ENCODE peak calls at places on chromosome 10, in nine cellular contexts. One of them, this sample, is unnamed.

GRCh38 chr10:28503114-28503513 is 29.8 kb upstream of the WAC start:
- DNase-seq in A549: no peak
- DNase-seq in lower leg skin: no peak
- DNase-seq in GM12891: no peak
- DNase-seq in tibial nerve: no peak
- DNase-seq in HCT116: peak; percentile 27
- DNase-seq in uterus: no peak
- DNase-seq in H54: peak; percentile 8
- DNase-seq in stomach: peak; percentile 71
- DNase-seq in this sample: no peak

GRCh38 chr10:78794736-78795455 is 273.9 kb upstream of the ZMIZ1 start:
- DNase-seq in stomach: no peak
- DNase-seq in H54: no peak
- DNase-seq in uterus: no peak
- DNase-seq in A549: no peak
- DNase-seq in lower leg skin: peak; percentile 70
- DNase-seq in tibial nerve: no peak
- DNase-seq in GM12891: no peak
- DNase-seq in HCT116: no peak
- DNase-seq in this sample: peak; percentile 22

GRCh38 chr10:96833220-96834001 is 1.3 kb downstream of the LCOR start:
- DNase-seq in HCT116: no peak
- DNase-seq in GM12891: no peak
- DNase-seq in stomach: peak; percentile 27
- DNase-seq in tibial nerve: no peak
- DNase-seq in H54: peak; percentile 50
- DNase-seq in uterus: peak; percentile 25
- DNase-seq in A549: peak; percentile 36
- DNase-seq in lower leg skin: peak; percentile 87
- DNase-seq in this sample: peak; percentile 70

GRCh38 chr10:130934333-130935035 is 377.0 kb downstream of the TCERG1L start:
- DNase-seq in A549: no peak
- DNase-seq in lower leg skin: no peak
- DNase-seq in GM12891: no peak
- DNase-seq in HCT116: no peak
- DNase-seq in stomach: no peak
- DNase-seq in tibial nerve: no peak
- DNase-seq in H54: no peak
- DNase-seq in uterus: no peak
- DNase-seq in this sample: no peak

GRCh38 chr10:30219977-30220751 is 128.9 kb downstream of the MTPAP start:
- DNase-seq in lower leg skin: no peak
- DNase-seq in uterus: no peak
- DNase-seq in H54: no peak
- DNase-seq in HCT116: no peak
- DNase-seq in A549: no peak
- DNase-seq in GM12891: no peak
- DNase-seq in stomach: no peak
- DNase-seq in tibial nerve: no peak
- DNase-seq in this sample: no peak

GRCh38 chr10:9987197-9987596 is 1030.5 kb upstream of the CELF2 start:
- DNase-seq in H54: no peak
- DNase-seq in stomach: no peak
- DNase-seq in GM12891: no peak
- DNase-seq in A549: no peak
- DNase-seq in uterus: no peak
- DNase-seq in tibial nerve: no peak
- DNase-seq in lower leg skin: no peak
- DNase-seq in HCT116: no peak
- DNase-seq in this sample: no peak

GRCh38 chr10:77234599-77234998 is 403.0 kb downstream of the KCNMA1 start:
- DNase-seq in H54: no peak
- DNase-seq in HCT116: no peak
- DNase-seq in stomach: no peak
- DNase-seq in GM12891: no peak
- DNase-seq in lower leg skin: no peak
- DNase-seq in uterus: no peak
- DNase-seq in A549: no peak
- DNase-seq in tibial nerve: no peak
- DNase-seq in this sample: no peak

GRCh38 chr10:128049226-128050010 is 76.8 kb downstream of the MKI67 start:
- DNase-seq in H54: no peak
- DNase-seq in tibial nerve: no peak
- DNase-seq in A549: no peak
- DNase-seq in GM12891: no peak
- DNase-seq in HCT116: no peak
- DNase-seq in lower leg skin: no peak
- DNase-seq in uterus: no peak
- DNase-seq in stomach: no peak
- DNase-seq in this sample: no peak

GRCh38 chr10:21528452-21529235 is 3.2 kb upstream of the SKIDA1 start:
- DNase-seq in uterus: no peak
- DNase-seq in stomach: no peak
- DNase-seq in GM12891: no peak
- DNase-seq in tibial nerve: no peak
- DNase-seq in lower leg skin: no peak
- DNase-seq in H54: no peak
- DNase-seq in HCT116: no peak
- DNase-seq in A549: no peak
- DNase-seq in this sample: no peak

GRCh38 chr10:62433181-62433692 is 59.1 kb downstream of the ZNF365 start:
- DNase-seq in HCT116: peak; percentile 35
- DNase-seq in A549: peak; percentile 76
- DNase-seq in H54: peak; percentile 40
- DNase-seq in lower leg skin: peak; percentile 89
- DNase-seq in tibial nerve: no peak
- DNase-seq in stomach: no peak
- DNase-seq in GM12891: no peak
- DNase-seq in uterus: peak; percentile 81
- DNase-seq in this sample: peak; percentile 78

GRCh38 chr10:86655596-86655995 is 1.2 kb downstream of the OPN4 start:
- DNase-seq in GM12891: no peak
- DNase-seq in lower leg skin: no peak
- DNase-seq in HCT116: no peak
- DNase-seq in uterus: no peak
- DNase-seq in A549: no peak
- DNase-seq in stomach: no peak
- DNase-seq in tibial nerve: no peak
- DNase-seq in H54: no peak
- DNase-seq in this sample: no peak

GRCh38 chr10:102371295-102371694 is 24.2 kb upstream of the NFKB2 start:
- DNase-seq in lower leg skin: no peak
- DNase-seq in tibial nerve: no peak
- DNase-seq in HCT116: no peak
- DNase-seq in stomach: no peak
- DNase-seq in A549: no peak
- DNase-seq in uterus: no peak
- DNase-seq in H54: no peak
- DNase-seq in GM12891: no peak
- DNase-seq in this sample: no peak

DNA sequence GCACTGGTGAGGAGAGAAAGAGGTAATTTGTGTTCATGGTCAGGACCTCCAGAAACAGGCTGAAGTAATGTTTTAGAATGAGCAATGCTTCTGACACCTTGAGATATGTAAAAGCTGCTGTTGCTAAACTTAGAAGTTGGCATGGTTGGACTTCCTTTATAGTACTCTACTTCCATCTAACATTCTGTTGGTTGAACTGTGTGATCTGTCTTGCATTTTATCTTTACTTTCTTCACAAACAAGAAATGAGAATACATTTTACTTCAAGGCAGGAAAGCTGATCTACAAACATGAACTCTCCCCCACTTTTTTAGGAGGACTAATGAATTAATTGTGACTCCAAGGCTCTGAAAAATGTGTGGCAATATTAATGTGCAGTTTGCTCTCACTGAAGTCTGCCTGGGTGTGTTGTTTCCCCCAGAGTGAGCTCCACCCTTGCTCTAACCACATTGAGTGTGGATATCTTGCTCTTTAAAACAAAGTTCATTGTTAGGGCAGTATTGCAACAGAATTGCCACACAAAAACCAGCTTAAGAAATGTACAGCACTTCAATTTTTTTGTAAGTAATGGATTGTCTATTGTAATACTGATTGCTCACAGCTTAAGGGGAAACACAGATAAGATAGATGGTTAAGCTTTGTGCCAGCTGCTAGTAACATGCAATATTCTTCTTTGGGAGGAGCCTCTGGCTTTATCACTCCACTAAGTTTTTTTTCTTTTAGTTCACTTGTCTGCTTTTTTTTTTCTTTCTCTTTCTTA is 69.0 kb downstream of the ADD3 start:
- DNase-seq in A549: no peak
- DNase-seq in tibial nerve: no peak
- DNase-seq in lower leg skin: no peak
- DNase-seq in HCT116: peak; percentile 3
- DNase-seq in GM12891: no peak
- DNase-seq in uterus: peak; percentile 24
- DNase-seq in H54: no peak
- DNase-seq in stomach: no peak
- DNase-seq in this sample: no peak
- TF ChIP-seq POLR2A in A549: no peak
- TF ChIP-seq POLR2A in tibial nerve: no peak
- TF ChIP-seq POLR2A in lower leg skin: no peak
- TF ChIP-seq POLR2A in HCT116: no peak
- TF ChIP-seq POLR2A in GM12891: no peak
- TF ChIP-seq POLR2A in uterus: peak; percentile 9
- TF ChIP-seq POLR2A in H54: no peak
- TF ChIP-seq POLR2A in stomach: no peak
- TF ChIP-seq POLR2A in this sample: no peak

GRCh38 chr10:104307576-104308438 is 30.5 kb downstream of the ITPRIP start:
- DNase-seq in lower leg skin: no peak
- DNase-seq in stomach: no peak
- DNase-seq in GM12891: no peak
- DNase-seq in tibial nerve: no peak
- DNase-seq in H54: no peak
- DNase-seq in A549: no peak
- DNase-seq in uterus: no peak
- DNase-seq in HCT116: no peak
- DNase-seq in this sample: no peak

GRCh38 chr10:104304346-104304745 is 33.9 kb downstream of the ITPRIP start:
- DNase-seq in A549: no peak
- DNase-seq in lower leg skin: no peak
- DNase-seq in stomach: no peak
- DNase-seq in GM12891: no peak
- DNase-seq in uterus: no peak
- DNase-seq in H54: no peak
- DNase-seq in tibial nerve: no peak
- DNase-seq in HCT116: no peak
- DNase-seq in this sample: no peak

GRCh38 chr10:104308439-104308903 is 29.8 kb downstream of the ITPRIP start:
- DNase-seq in uterus: no peak
- DNase-seq in A549: no peak
- DNase-seq in H54: no peak
- DNase-seq in GM12891: no peak
- DNase-seq in tibial nerve: no peak
- DNase-seq in lower leg skin: no peak
- DNase-seq in stomach: no peak
- DNase-seq in HCT116: no peak
- DNase-seq in this sample: no peak

GRCh38 chr10:104304927-104305326 is 33.3 kb downstream of the ITPRIP start:
- DNase-seq in tibial nerve: no peak
- DNase-seq in A549: no peak
- DNase-seq in GM12891: no peak
- DNase-seq in stomach: no peak
- DNase-seq in lower leg skin: no peak
- DNase-seq in uterus: no peak
- DNase-seq in H54: no peak
- DNase-seq in HCT116: no peak
- DNase-seq in this sample: no peak

GRCh38 chr10:104306897-104307296 is 31.4 kb downstream of the ITPRIP start:
- DNase-seq in HCT116: no peak
- DNase-seq in GM12891: no peak
- DNase-seq in stomach: no peak
- DNase-seq in tibial nerve: no peak
- DNase-seq in H54: no peak
- DNase-seq in lower leg skin: no peak
- DNase-seq in uterus: no peak
- DNase-seq in A549: no peak
- DNase-seq in this sample: no peak
- TF ChIP-seq POLR2A in HCT116: no peak
- TF ChIP-seq POLR2A in GM12891: no peak
- TF ChIP-seq POLR2A in stomach: no peak
- TF ChIP-seq POLR2A in tibial nerve: no peak
- TF ChIP-seq POLR2A in H54: no peak
- TF ChIP-seq POLR2A in lower leg skin: no peak
- TF ChIP-seq POLR2A in uterus: no peak
- TF ChIP-seq POLR2A in A549: no peak
- TF ChIP-seq POLR2A in this sample: no peak

GRCh38 chr10:43436291-43437140 is at the start of gene ZNF487:
- DNase-seq in A549: peak; percentile 82
- DNase-seq in HCT116: peak; percentile 73
- DNase-seq in uterus: peak; percentile 93
- DNase-seq in lower leg skin: peak; percentile 98
- DNase-seq in stomach: peak; percentile 91
- DNase-seq in GM12891: peak; percentile 92
- DNase-seq in H54: peak; percentile 90
- DNase-seq in tibial nerve: peak; percentile 79
- DNase-seq in this sample: peak; percentile 93
- TF ChIP-seq POLR2A in A549: peak; percentile 71
- TF ChIP-seq POLR2A in HCT116: peak; percentile 89
- TF ChIP-seq POLR2A in uterus: peak; percentile 82
- TF ChIP-seq POLR2A in lower leg skin: peak; percentile 75
- TF ChIP-seq POLR2A in stomach: no peak
- TF ChIP-seq POLR2A in GM12891: peak; percentile 68
- TF ChIP-seq POLR2A in H54: peak; percentile 78
- TF ChIP-seq POLR2A in tibial nerve: peak; percentile 82
- TF ChIP-seq POLR2A in this sample: peak; percentile 73

DNA sequence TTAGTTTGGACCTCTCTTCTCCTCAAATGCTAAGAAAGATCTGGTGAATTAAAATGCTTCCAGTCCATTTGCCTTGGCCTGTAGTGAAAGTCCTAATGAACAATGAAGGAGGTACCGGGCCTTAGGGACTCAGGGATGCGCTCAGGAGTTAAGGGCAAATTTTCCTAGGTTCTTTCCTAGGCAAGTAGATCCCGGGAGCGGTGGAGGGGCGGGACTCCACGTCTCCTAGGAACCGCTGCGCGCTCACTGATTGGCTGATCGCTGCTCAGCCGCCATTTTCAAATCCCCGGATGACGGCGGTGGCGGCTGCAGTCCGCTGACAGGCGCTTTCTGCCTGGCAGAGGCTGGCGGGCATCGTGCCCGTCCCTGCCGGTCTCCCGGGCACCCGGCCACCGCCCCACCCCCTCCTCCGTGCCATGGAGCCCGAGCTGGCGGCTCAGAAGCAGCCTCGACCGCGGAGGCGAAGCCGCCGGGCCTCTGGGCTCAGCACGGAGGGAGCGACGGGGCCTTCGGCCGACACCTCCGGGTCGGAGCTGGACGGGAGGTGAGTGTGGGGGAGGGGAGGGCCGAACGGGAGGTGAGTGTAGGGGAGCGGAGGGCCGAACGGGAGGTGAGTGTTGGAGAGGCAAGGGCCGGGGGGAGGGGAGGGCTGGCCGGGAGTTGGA is at the start of gene NET1:
- DNase-seq in A549: peak; percentile 97
- DNase-seq in stomach: peak; percentile 93
- DNase-seq in lower leg skin: peak; percentile 97
- DNase-seq in GM12891: peak; percentile 80
- DNase-seq in HCT116: peak; percentile 80
- DNase-seq in tibial nerve: peak; percentile 80
- DNase-seq in uterus: peak; percentile 87
- DNase-seq in H54: peak; percentile 70
- DNase-seq in this sample: peak; percentile 96
- TF ChIP-seq POLR2A in A549: peak; percentile 22
- TF ChIP-seq POLR2A in stomach: no peak
- TF ChIP-seq POLR2A in lower leg skin: no peak
- TF ChIP-seq POLR2A in GM12891: no peak
- TF ChIP-seq POLR2A in HCT116: no peak
- TF ChIP-seq POLR2A in tibial nerve: no peak
- TF ChIP-seq POLR2A in uterus: peak; percentile 35
- TF ChIP-seq POLR2A in H54: peak; percentile 56
- TF ChIP-seq POLR2A in this sample: no peak